ENCODE peak calls at places on chromosomes 7 and 10, in six cellular contexts. M is H1, H is SK-N-SH, Q is K562, W is GM12878, G is HepG2. N is an unnamed sample.

GRCh38 chr7:139396323-139396951 is 36.7 kb downstream of the LUC7L2 start:
- DNase-seq in M (no peak), H (no peak), Q (no peak), W (no peak), G (no peak), N (no peak)

GRCh38 chr7:45978010-45978681 is 57.1 kb upstream of the IGFBP3 start:
- DNase-seq in M (no peak), H (no peak), Q (no peak), W (peak; percentile 8), G (peak; percentile 78), N (no peak)

GRCh38 chr10:56360583-56360966 is 484 bp downstream of the ZWINT start:
- DNase-seq in M (no peak), H (no peak), Q (no peak), W (no peak), G (no peak), N (no peak)

GRCh38 chr10:48800283-48800675 is 115.6 kb downstream of the WDFY4 start:
- DNase-seq in M (no peak), H (no peak), Q (no peak), W (peak; percentile 34), G (no peak), N (peak; percentile 83)

GRCh38 chr7:105655901-105656380 is 74.6 kb upstream of the EFCAB10 start:
- DNase-seq in M (no peak), H (no peak), Q (no peak), W (no peak), G (no peak), N (no peak)

GRCh38 chr7:90751595-90751994 is 155.5 kb downstream of the CDK14 start:
- DNase-seq in M (no peak), H (no peak), Q (no peak), W (no peak), G (no peak), N (no peak)

GRCh38 chr10:119652361-119652760 is 1.2 kb downstream of the BAG3 start:
- DNase-seq in M (no peak), H (no peak), Q (no peak), W (no peak), G (peak; percentile 35), N (no peak)

GRCh38 chr10:1109795-1110673 is 53.8 kb downstream of the WDR37 start:
- DNase-seq in M (peak; percentile 81), H (peak; percentile 88), Q (peak; percentile 70), W (peak; percentile 53), G (peak; percentile 73), N (peak; percentile 19)

GRCh38 chr10:70247360-70247759 is 14.1 kb upstream of the PPA1 start:
- DNase-seq in M (no peak), H (no peak), Q (no peak), W (no peak), G (no peak), N (no peak)

GRCh38 chr10:34143466-34143865 is 671.6 kb downstream of the PARD3 start:
- DNase-seq in M (no peak), H (no peak), Q (no peak), W (no peak), G (no peak), N (no peak)

GRCh38 chr10:34150103-34150502 is 665.0 kb downstream of the PARD3 start:
- DNase-seq in M (no peak), H (no peak), Q (no peak), W (no peak), G (no peak), N (no peak)

GRCh38 chr10:34147641-34148040 is 667.5 kb downstream of the PARD3 start:
- DNase-seq in M (no peak), H (no peak), Q (no peak), W (no peak), G (no peak), N (no peak)

GRCh38 chr10:34148258-34148657 is 666.8 kb downstream of the PARD3 start:
- DNase-seq in M (no peak), H (no peak), Q (no peak), W (no peak), G (no peak), N (no peak)

GRCh38 chr10:34145751-34146150 is 669.3 kb downstream of the PARD3 start:
- DNase-seq in M (no peak), H (no peak), Q (no peak), W (no peak), G (no peak), N (no peak)
- TF ChIP-seq GABPA in M (no peak), H (no peak), Q (no peak), W (no peak), G (no peak), N (no peak)

GRCh38 chr7:81934596-81935301 is 164.9 kb upstream of the HGF start:
- DNase-seq in M (no peak), H (no peak), Q (no peak), W (no peak), G (no peak), N (no peak)
- TF ChIP-seq GABPA in M (no peak), H (no peak), Q (no peak), W (no peak), G (no peak), N (no peak)

GRCh38 chr10:111129348-111129747 is 52.5 kb downstream of the ADRA2A start:
- DNase-seq in M (no peak), H (no peak), Q (no peak), W (no peak), G (no peak), N (no peak)
- TF ChIP-seq GABPA in M (no peak), H (no peak), Q (no peak), W (no peak), G (no peak), N (no peak)

DNA sequence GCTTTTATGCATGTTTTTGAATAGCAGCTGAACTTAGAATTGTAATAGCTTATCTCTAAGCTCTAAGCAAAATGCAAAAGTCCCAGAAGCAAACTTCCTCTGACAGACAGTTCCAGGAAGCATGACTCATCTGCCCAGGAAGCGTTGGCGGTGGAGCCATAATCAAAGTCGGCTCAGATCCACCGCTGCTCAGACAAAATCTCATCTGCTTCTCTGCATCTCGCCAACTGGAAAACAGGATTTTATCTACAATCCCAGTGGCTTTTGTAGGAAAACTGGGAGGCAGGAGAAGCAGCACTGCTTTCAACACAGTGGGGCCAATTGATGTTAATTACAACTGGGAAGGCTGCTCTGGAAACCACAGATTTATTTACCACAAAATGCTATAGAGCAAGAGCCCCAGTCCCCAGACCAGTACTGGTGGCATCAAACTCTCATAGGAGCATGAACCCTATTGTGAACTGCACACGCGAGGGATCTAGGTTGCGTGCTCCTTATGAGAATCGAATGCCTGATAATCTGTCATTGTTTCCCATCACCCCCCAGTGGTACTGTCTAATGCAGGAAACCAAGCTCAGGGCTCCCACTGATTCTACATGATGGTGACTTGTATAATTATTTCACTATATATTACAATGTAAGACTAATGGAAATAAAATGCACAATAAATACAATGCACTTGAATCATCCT is 99.9 kb downstream of the CUBN start:
- DNase-seq in M (no peak), H (peak; percentile 44), Q (peak; percentile 62), W (no peak), G (peak; percentile 45), N (no peak)
- TF ChIP-seq GABPA in M (no peak), H (peak; percentile 51), Q (peak; percentile 57), W (no peak), G (no peak), N (no peak)

GRCh38 chr7:39529582-39529981 is 36.6 kb upstream of the YAE1 start:
- DNase-seq in M (no peak), H (no peak), Q (no peak), W (no peak), G (no peak), N (no peak)
- TF ChIP-seq GABPA in M (no peak), H (no peak), Q (no peak), W (no peak), G (no peak), N (no peak)